ENCODE peak calls at places on chromosome 21, in six cellular contexts. One of them, this sample, is unnamed.

GRCh38 chr21:25790122-25790951 is 55.6 kb downstream of the GABPA start:
- DNase-seq in HepG2: peak
- DNase-seq in A549: peak
- DNase-seq in GM12878: no peak
- DNase-seq in IMR-90: peak
- DNase-seq in K562: peak
- DNase-seq in this sample: peak

GRCh38 chr21:37862536-37862935 is 53.7 kb downstream of the KCNJ6 start:
- DNase-seq in HepG2: no peak
- DNase-seq in A549: peak
- DNase-seq in GM12878: no peak
- DNase-seq in IMR-90: peak
- DNase-seq in K562: no peak
- DNase-seq in this sample: no peak

GRCh38 chr21:42047821-42048613 is 23.1 kb upstream of the UMODL1 start:
- DNase-seq in HepG2: no peak
- DNase-seq in A549: no peak
- DNase-seq in GM12878: no peak
- DNase-seq in IMR-90: peak
- DNase-seq in K562: no peak
- DNase-seq in this sample: no peak

GRCh38 chr21:42110691-42111469 is 39.8 kb downstream of the UMODL1 start:
- DNase-seq in HepG2: no peak
- DNase-seq in A549: no peak
- DNase-seq in GM12878: no peak
- DNase-seq in IMR-90: no peak
- DNase-seq in K562: no peak
- DNase-seq in this sample: no peak

GRCh38 chr21:29305068-29305467 is 6.3 kb downstream of the BACH1 start:
- DNase-seq in HepG2: no peak
- DNase-seq in A549: no peak
- DNase-seq in GM12878: no peak
- DNase-seq in IMR-90: no peak
- DNase-seq in K562: no peak
- DNase-seq in this sample: no peak

GRCh38 chr21:36132691-36133090 is 2.2 kb upstream of the CBR3 start:
- DNase-seq in HepG2: no peak
- DNase-seq in A549: no peak
- DNase-seq in GM12878: no peak
- DNase-seq in IMR-90: no peak
- DNase-seq in K562: no peak
- DNase-seq in this sample: no peak

GRCh38 chr21:25657140-25657539 is 18.1 kb downstream of the JAM2 start:
- DNase-seq in HepG2: no peak
- DNase-seq in A549: no peak
- DNase-seq in GM12878: no peak
- DNase-seq in IMR-90: no peak
- DNase-seq in K562: no peak
- DNase-seq in this sample: peak

GRCh38 chr21:35579520-35580293 is 480.6 kb downstream of the SETD4 start:
- DNase-seq in HepG2: no peak
- DNase-seq in A549: no peak
- DNase-seq in GM12878: no peak
- DNase-seq in IMR-90: peak
- DNase-seq in K562: no peak
- DNase-seq in this sample: no peak

GRCh38 chr21:37145635-37146111 is 72.6 kb downstream of the TTC3 start:
- DNase-seq in HepG2: no peak
- DNase-seq in A549: no peak
- DNase-seq in GM12878: no peak
- DNase-seq in IMR-90: peak
- DNase-seq in K562: peak
- DNase-seq in this sample: peak

GRCh38 chr21:9839011-9839661 is 682.2 kb upstream of the TPTE start:
- DNase-seq in HepG2: no peak
- DNase-seq in A549: no peak
- DNase-seq in GM12878: no peak
- DNase-seq in IMR-90: no peak
- DNase-seq in K562: peak
- DNase-seq in this sample: no peak

GRCh38 chr21:38386967-38387366 is 111.3 kb downstream of the ERG start:
- DNase-seq in HepG2: no peak
- DNase-seq in A549: no peak
- DNase-seq in GM12878: no peak
- DNase-seq in IMR-90: no peak
- DNase-seq in K562: no peak
- DNase-seq in this sample: no peak

GRCh38 chr21:33396966-33397365 is 6.2 kb upstream of the IFNGR2 start:
- DNase-seq in HepG2: no peak
- DNase-seq in A549: no peak
- DNase-seq in GM12878: no peak
- DNase-seq in IMR-90: peak
- DNase-seq in K562: no peak
- DNase-seq in this sample: no peak

GRCh38 chr21:26140185-26140584 is 30.4 kb downstream of the APP start:
- DNase-seq in HepG2: peak
- DNase-seq in A549: peak
- DNase-seq in GM12878: no peak
- DNase-seq in IMR-90: peak
- DNase-seq in K562: peak
- DNase-seq in this sample: peak

GRCh38 chr21:15735409-15735808 is 5.6 kb downstream of the USP25 start:
- DNase-seq in HepG2: no peak
- DNase-seq in A549: no peak
- DNase-seq in GM12878: no peak
- DNase-seq in IMR-90: no peak
- DNase-seq in K562: no peak
- DNase-seq in this sample: no peak

GRCh38 chr21:30083120-30083945 is 83.3 kb downstream of the CLDN17 start:
- DNase-seq in HepG2: no peak
- DNase-seq in A549: no peak
- DNase-seq in GM12878: no peak
- DNase-seq in IMR-90: no peak
- DNase-seq in K562: no peak
- DNase-seq in this sample: no peak

GRCh38 chr21:26732442-26733221 is 112.6 kb downstream of the ADAMTS1 start:
- DNase-seq in HepG2: peak
- DNase-seq in A549: no peak
- DNase-seq in GM12878: no peak
- DNase-seq in IMR-90: peak
- DNase-seq in K562: peak
- DNase-seq in this sample: no peak

GRCh38 chr21:38310619-38311018 is 53.8 kb downstream of the KCNJ15 start:
- DNase-seq in HepG2: no peak
- DNase-seq in A549: no peak
- DNase-seq in GM12878: no peak
- DNase-seq in IMR-90: peak
- DNase-seq in K562: no peak
- DNase-seq in this sample: no peak

GRCh38 chr21:24486973-24487372 is 1120.3 kb downstream of the MRPL39 start:
- DNase-seq in HepG2: no peak
- DNase-seq in A549: no peak
- DNase-seq in GM12878: no peak
- DNase-seq in IMR-90: no peak
- DNase-seq in K562: no peak
- DNase-seq in this sample: no peak

GRCh38 chr21:26846036-26846931 is 1.1 kb upstream of the ADAMTS1 start:
- DNase-seq in HepG2: no peak
- DNase-seq in A549: no peak
- DNase-seq in GM12878: no peak
- DNase-seq in IMR-90: peak
- DNase-seq in K562: no peak
- DNase-seq in this sample: no peak

GRCh38 chr21:26491663-26492062 is 81.4 kb downstream of the CYYR1 start:
- DNase-seq in HepG2: no peak
- DNase-seq in A549: no peak
- DNase-seq in GM12878: no peak
- DNase-seq in IMR-90: no peak
- DNase-seq in K562: no peak
- DNase-seq in this sample: no peak

GRCh38 chr21:28221984-28222383 is 770.7 kb downstream of the LTN1 start:
- DNase-seq in HepG2: no peak
- DNase-seq in A549: no peak
- DNase-seq in GM12878: no peak
- DNase-seq in IMR-90: no peak
- DNase-seq in K562: no peak
- DNase-seq in this sample: no peak

GRCh38 chr21:42465008-42465878 is 30.8 kb downstream of the RSPH1 start:
- DNase-seq in HepG2: no peak
- DNase-seq in A549: no peak
- DNase-seq in GM12878: peak
- DNase-seq in IMR-90: no peak
- DNase-seq in K562: peak
- DNase-seq in this sample: no peak

GRCh38 chr21:37866027-37866426 is 50.2 kb downstream of the KCNJ6 start:
- DNase-seq in HepG2: no peak
- DNase-seq in A549: no peak
- DNase-seq in GM12878: no peak
- DNase-seq in IMR-90: no peak
- DNase-seq in K562: no peak
- DNase-seq in this sample: no peak

GRCh38 chr21:23247334-23247733 is 2249.1 kb downstream of the NCAM2 start:
- DNase-seq in HepG2: no peak
- DNase-seq in A549: no peak
- DNase-seq in GM12878: no peak
- DNase-seq in IMR-90: no peak
- DNase-seq in K562: no peak
- DNase-seq in this sample: no peak

GRCh38 chr21:36323032-36323431 is 3.0 kb downstream of the MORC3 start:
- DNase-seq in HepG2: no peak
- DNase-seq in A549: no peak
- DNase-seq in GM12878: no peak
- DNase-seq in IMR-90: peak
- DNase-seq in K562: peak
- DNase-seq in this sample: no peak

GRCh38 chr21:26964379-26964778 is 2.5 kb downstream of the ADAMTS5 start:
- DNase-seq in HepG2: no peak
- DNase-seq in A549: no peak
- DNase-seq in GM12878: no peak
- DNase-seq in IMR-90: peak
- DNase-seq in K562: no peak
- DNase-seq in this sample: no peak

DNA sequence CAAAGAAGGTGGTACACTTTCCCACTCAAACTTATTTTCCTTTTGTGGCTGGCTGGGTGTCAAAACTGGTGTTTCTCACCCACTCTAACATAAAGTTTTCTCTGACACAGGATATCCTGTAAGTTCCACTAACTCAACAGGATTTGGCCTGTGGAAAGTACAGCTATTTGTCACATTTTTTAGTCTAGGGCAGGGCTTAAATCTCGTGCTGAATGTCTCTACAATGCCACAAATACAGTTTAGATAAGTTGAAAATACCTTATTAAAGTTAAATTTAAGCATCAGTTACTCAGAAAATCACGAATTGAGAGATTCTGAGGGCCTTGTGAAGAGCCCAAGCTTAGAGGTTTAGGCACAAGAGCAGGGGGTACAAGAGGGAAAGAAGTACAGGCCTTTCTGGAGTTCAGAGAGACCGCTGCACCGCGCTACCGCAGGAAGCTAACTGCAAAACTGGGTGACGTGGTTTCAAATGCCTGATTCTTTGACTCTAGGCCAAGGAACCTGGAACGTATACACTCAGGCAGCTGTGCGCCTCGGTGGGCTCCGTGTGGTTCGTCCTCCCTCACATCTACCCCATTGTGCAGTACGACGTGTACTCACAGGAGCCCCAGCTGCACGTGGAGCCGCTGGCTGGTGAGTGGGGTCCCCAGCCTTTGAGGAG is 23.4 kb upstream of the PWP2 start:
- DNase-seq in HepG2: no peak
- DNase-seq in A549: no peak
- DNase-seq in GM12878: no peak
- DNase-seq in IMR-90: no peak
- DNase-seq in K562: no peak
- DNase-seq in this sample: no peak
- TF ChIP-seq CEBPB in HepG2: no peak
- TF ChIP-seq CEBPB in A549: no peak
- TF ChIP-seq CEBPB in GM12878: no peak
- TF ChIP-seq CEBPB in IMR-90: no peak
- TF ChIP-seq CEBPB in K562: no peak
- TF ChIP-seq CEBPB in this sample: no peak

GRCh38 chr21:31873696-31874599 is 1.1 kb downstream of the HUNK start:
- DNase-seq in HepG2: no peak
- DNase-seq in A549: peak
- DNase-seq in GM12878: no peak
- DNase-seq in IMR-90: peak
- DNase-seq in K562: peak
- DNase-seq in this sample: no peak
- TF ChIP-seq CEBPB in HepG2: no peak
- TF ChIP-seq CEBPB in A549: no peak
- TF ChIP-seq CEBPB in GM12878: no peak
- TF ChIP-seq CEBPB in IMR-90: no peak
- TF ChIP-seq CEBPB in K562: no peak
- TF ChIP-seq CEBPB in this sample: no peak

DNA sequence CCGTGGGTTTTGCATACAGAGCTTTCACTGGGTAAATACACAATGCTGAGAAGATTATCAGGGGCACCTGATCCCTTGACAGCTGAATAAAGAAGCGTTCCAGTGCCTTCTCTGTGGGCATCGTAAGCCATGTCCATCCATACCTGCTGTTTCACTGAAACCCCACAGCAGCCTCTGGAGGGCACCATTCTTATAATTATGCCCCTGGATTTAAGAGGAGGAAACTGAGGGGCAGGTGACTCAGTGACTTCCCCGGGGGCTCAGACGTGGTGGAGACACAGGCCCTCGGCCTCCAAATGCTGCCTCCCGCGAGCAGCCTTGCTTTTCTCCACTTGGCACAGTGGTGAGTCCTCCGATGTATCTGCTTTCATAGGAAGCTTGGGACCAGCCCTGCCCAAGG is 56.7 kb downstream of the B3GALT5 start:
- DNase-seq in HepG2: no peak
- DNase-seq in A549: no peak
- DNase-seq in GM12878: no peak
- DNase-seq in IMR-90: no peak
- DNase-seq in K562: no peak
- DNase-seq in this sample: no peak
- TF ChIP-seq CEBPB in HepG2: no peak
- TF ChIP-seq CEBPB in A549: no peak
- TF ChIP-seq CEBPB in GM12878: no peak
- TF ChIP-seq CEBPB in IMR-90: no peak
- TF ChIP-seq CEBPB in K562: no peak
- TF ChIP-seq CEBPB in this sample: no peak

GRCh38 chr21:17818158-17819113 is 720 bp downstream of the C21orf91 start:
- DNase-seq in HepG2: peak
- DNase-seq in A549: peak
- DNase-seq in GM12878: no peak
- DNase-seq in IMR-90: peak
- DNase-seq in K562: peak
- DNase-seq in this sample: no peak

GRCh38 chr21:17823846-17824245 is 4.7 kb upstream of the C21orf91 start:
- DNase-seq in HepG2: no peak
- DNase-seq in A549: no peak
- DNase-seq in GM12878: no peak
- DNase-seq in IMR-90: no peak
- DNase-seq in K562: peak
- DNase-seq in this sample: no peak

GRCh38 chr21:17821121-17821520 is 2.0 kb upstream of the C21orf91 start:
- DNase-seq in HepG2: no peak
- DNase-seq in A549: no peak
- DNase-seq in GM12878: no peak
- DNase-seq in IMR-90: no peak
- DNase-seq in K562: no peak
- DNase-seq in this sample: no peak

GRCh38 chr21:17819114-17819877 is at the start of gene C21orf91:
- DNase-seq in HepG2: peak
- DNase-seq in A549: peak
- DNase-seq in GM12878: peak
- DNase-seq in IMR-90: peak
- DNase-seq in K562: peak
- DNase-seq in this sample: peak

GRCh38 chr21:17819878-17820232 is 699 bp upstream of the C21orf91 start:
- DNase-seq in HepG2: peak
- DNase-seq in A549: no peak
- DNase-seq in GM12878: no peak
- DNase-seq in IMR-90: peak
- DNase-seq in K562: no peak
- DNase-seq in this sample: no peak
- TF ChIP-seq CEBPB in HepG2: no peak
- TF ChIP-seq CEBPB in A549: no peak
- TF ChIP-seq CEBPB in GM12878: no peak
- TF ChIP-seq CEBPB in IMR-90: no peak
- TF ChIP-seq CEBPB in K562: no peak
- TF ChIP-seq CEBPB in this sample: no peak